ENCODE peak calls at places on chromosomes 13 and 19, in seven cellular contexts. One of them, this sample, is unnamed.
A peak's percentile ranks its signal among the peaks of the same experiment; 100 is the strongest.

GRCh38 chr19:1468274-1469199 is 10.5 kb downstream of the C19orf25 start:
- DNase-seq in glomerular endothelial cell: no peak
- DNase-seq in ascending aorta: no peak
- DNase-seq in activated naive CD4-positive, alpha-beta T cell: no peak
- DNase-seq in H54: no peak
- DNase-seq in activated CD8-positive, alpha-beta memory T cell treated with anti-CD3 and anti-CD28 coated beads for 1 hour: no peak
- DNase-seq in IMR-90: peak; percentile 37
- DNase-seq in this sample: no peak

GRCh38 chr13:100140441-100140840 is 51.5 kb downstream of the PCCA start:
- DNase-seq in ascending aorta: no peak
- DNase-seq in H54: no peak
- DNase-seq in activated CD8-positive, alpha-beta memory T cell treated with anti-CD3 and anti-CD28 coated beads for 1 hour: no peak
- DNase-seq in activated naive CD4-positive, alpha-beta T cell: no peak
- DNase-seq in IMR-90: peak; percentile 23
- DNase-seq in glomerular endothelial cell: no peak
- DNase-seq in this sample: no peak

GRCh38 chr13:111202745-111203144 is 87.6 kb downstream of the ARHGEF7 start:
- DNase-seq in H54: peak; percentile 51
- DNase-seq in ascending aorta: no peak
- DNase-seq in IMR-90: peak; percentile 93
- DNase-seq in activated CD8-positive, alpha-beta memory T cell treated with anti-CD3 and anti-CD28 coated beads for 1 hour: no peak
- DNase-seq in activated naive CD4-positive, alpha-beta T cell: no peak
- DNase-seq in glomerular endothelial cell: peak; percentile 100
- DNase-seq in this sample: peak; percentile 19

GRCh38 chr19:3783660-3784584 is 2.3 kb downstream of the MATK start:
- DNase-seq in ascending aorta: no peak
- DNase-seq in activated CD8-positive, alpha-beta memory T cell treated with anti-CD3 and anti-CD28 coated beads for 1 hour: no peak
- DNase-seq in H54: no peak
- DNase-seq in activated naive CD4-positive, alpha-beta T cell: no peak
- DNase-seq in IMR-90: no peak
- DNase-seq in glomerular endothelial cell: no peak
- DNase-seq in this sample: no peak

GRCh38 chr19:47353307-47353712 is 4.2 kb downstream of the DHX34 start:
- DNase-seq in IMR-90: no peak
- DNase-seq in activated naive CD4-positive, alpha-beta T cell: no peak
- DNase-seq in ascending aorta: no peak
- DNase-seq in glomerular endothelial cell: no peak
- DNase-seq in activated CD8-positive, alpha-beta memory T cell treated with anti-CD3 and anti-CD28 coated beads for 1 hour: no peak
- DNase-seq in H54: no peak
- DNase-seq in this sample: no peak

GRCh38 chr13:97749174-97749573 is 204.3 kb upstream of the IPO5 start:
- DNase-seq in IMR-90: peak; percentile 1
- DNase-seq in ascending aorta: no peak
- DNase-seq in activated naive CD4-positive, alpha-beta T cell: no peak
- DNase-seq in glomerular endothelial cell: no peak
- DNase-seq in H54: peak; percentile 28
- DNase-seq in activated CD8-positive, alpha-beta memory T cell treated with anti-CD3 and anti-CD28 coated beads for 1 hour: no peak
- DNase-seq in this sample: no peak

GRCh38 chr13:110023729-110024645 is 237.6 kb upstream of the IRS2 start:
- DNase-seq in activated naive CD4-positive, alpha-beta T cell: no peak
- DNase-seq in ascending aorta: peak; percentile 30
- DNase-seq in H54: no peak
- DNase-seq in glomerular endothelial cell: no peak
- DNase-seq in activated CD8-positive, alpha-beta memory T cell treated with anti-CD3 and anti-CD28 coated beads for 1 hour: no peak
- DNase-seq in IMR-90: peak; percentile 68
- DNase-seq in this sample: no peak

GRCh38 chr19:16327911-16328823 is 3.5 kb downstream of the KLF2 start:
- DNase-seq in glomerular endothelial cell: no peak
- DNase-seq in H54: no peak
- DNase-seq in activated CD8-positive, alpha-beta memory T cell treated with anti-CD3 and anti-CD28 coated beads for 1 hour: no peak
- DNase-seq in ascending aorta: peak; percentile 80
- DNase-seq in IMR-90: peak; percentile 86
- DNase-seq in activated naive CD4-positive, alpha-beta T cell: no peak
- DNase-seq in this sample: peak; percentile 63

GRCh38 chr19:41940443-41941409 is 12.5 kb upstream of the ERFL start:
- DNase-seq in ascending aorta: no peak
- DNase-seq in glomerular endothelial cell: no peak
- DNase-seq in H54: no peak
- DNase-seq in IMR-90: no peak
- DNase-seq in activated naive CD4-positive, alpha-beta T cell: no peak
- DNase-seq in activated CD8-positive, alpha-beta memory T cell treated with anti-CD3 and anti-CD28 coated beads for 1 hour: no peak
- DNase-seq in this sample: no peak

GRCh38 chr19:42132030-42132628 is at the start of gene POU2F2:
- DNase-seq in ascending aorta: peak; percentile 40
- DNase-seq in glomerular endothelial cell: no peak
- DNase-seq in activated naive CD4-positive, alpha-beta T cell: peak; percentile 68
- DNase-seq in IMR-90: no peak
- DNase-seq in H54: no peak
- DNase-seq in activated CD8-positive, alpha-beta memory T cell treated with anti-CD3 and anti-CD28 coated beads for 1 hour: peak; percentile 78
- DNase-seq in this sample: peak; percentile 66

GRCh38 chr13:25375727-25376358 is 4.1 kb downstream of the ATP8A2 start:
- DNase-seq in H54: peak; percentile 35
- DNase-seq in ascending aorta: no peak
- DNase-seq in activated naive CD4-positive, alpha-beta T cell: no peak
- DNase-seq in activated CD8-positive, alpha-beta memory T cell treated with anti-CD3 and anti-CD28 coated beads for 1 hour: no peak
- DNase-seq in IMR-90: peak; percentile 31
- DNase-seq in glomerular endothelial cell: peak; percentile 7
- DNase-seq in this sample: no peak

GRCh38 chr13:113935081-113935511 is 38.8 kb downstream of the C13orf46 start:
- DNase-seq in activated naive CD4-positive, alpha-beta T cell: no peak
- DNase-seq in activated CD8-positive, alpha-beta memory T cell treated with anti-CD3 and anti-CD28 coated beads for 1 hour: no peak
- DNase-seq in H54: no peak
- DNase-seq in IMR-90: no peak
- DNase-seq in ascending aorta: no peak
- DNase-seq in glomerular endothelial cell: no peak
- DNase-seq in this sample: no peak

GRCh38 chr13:95411641-95412040 is 110.4 kb upstream of the ABCC4 start:
- DNase-seq in IMR-90: no peak
- DNase-seq in activated naive CD4-positive, alpha-beta T cell: no peak
- DNase-seq in ascending aorta: no peak
- DNase-seq in H54: no peak
- DNase-seq in activated CD8-positive, alpha-beta memory T cell treated with anti-CD3 and anti-CD28 coated beads for 1 hour: no peak
- DNase-seq in glomerular endothelial cell: no peak
- DNase-seq in this sample: no peak

GRCh38 chr13:61417171-61417570 is 1.5 kb upstream of the PCDH20 start:
- DNase-seq in activated naive CD4-positive, alpha-beta T cell: no peak
- DNase-seq in ascending aorta: no peak
- DNase-seq in IMR-90: no peak
- DNase-seq in glomerular endothelial cell: no peak
- DNase-seq in H54: no peak
- DNase-seq in activated CD8-positive, alpha-beta memory T cell treated with anti-CD3 and anti-CD28 coated beads for 1 hour: no peak
- DNase-seq in this sample: no peak

GRCh38 chr19:438416-438958 is 22.3 kb downstream of the SHC2 start:
- DNase-seq in activated CD8-positive, alpha-beta memory T cell treated with anti-CD3 and anti-CD28 coated beads for 1 hour: no peak
- DNase-seq in activated naive CD4-positive, alpha-beta T cell: no peak
- DNase-seq in H54: no peak
- DNase-seq in IMR-90: no peak
- DNase-seq in glomerular endothelial cell: no peak
- DNase-seq in ascending aorta: no peak
- DNase-seq in this sample: no peak

GRCh38 chr13:112962911-112963625 is 5.9 kb upstream of the MCF2L start:
- DNase-seq in H54: no peak
- DNase-seq in ascending aorta: no peak
- DNase-seq in activated naive CD4-positive, alpha-beta T cell: no peak
- DNase-seq in activated CD8-positive, alpha-beta memory T cell treated with anti-CD3 and anti-CD28 coated beads for 1 hour: no peak
- DNase-seq in IMR-90: no peak
- DNase-seq in glomerular endothelial cell: no peak
- DNase-seq in this sample: no peak

GRCh38 chr19:3516675-3517207 is 10.6 kb downstream of the FZR1 start:
- DNase-seq in glomerular endothelial cell: no peak
- DNase-seq in H54: no peak
- DNase-seq in activated naive CD4-positive, alpha-beta T cell: no peak
- DNase-seq in IMR-90: no peak
- DNase-seq in activated CD8-positive, alpha-beta memory T cell treated with anti-CD3 and anti-CD28 coated beads for 1 hour: peak; percentile 16
- DNase-seq in ascending aorta: no peak
- DNase-seq in this sample: no peak

GRCh38 chr13:73717632-73718031 is 416.6 kb downstream of the KLF12 start:
- DNase-seq in activated naive CD4-positive, alpha-beta T cell: no peak
- DNase-seq in H54: no peak
- DNase-seq in glomerular endothelial cell: peak; percentile 16
- DNase-seq in ascending aorta: no peak
- DNase-seq in IMR-90: peak; percentile 69
- DNase-seq in activated CD8-positive, alpha-beta memory T cell treated with anti-CD3 and anti-CD28 coated beads for 1 hour: no peak
- DNase-seq in this sample: no peak

GRCh38 chr19:45440873-45441654 is 17.3 kb upstream of the ERCC1 start:
- DNase-seq in glomerular endothelial cell: no peak
- DNase-seq in IMR-90: peak; percentile 57
- DNase-seq in H54: no peak
- DNase-seq in ascending aorta: no peak
- DNase-seq in activated naive CD4-positive, alpha-beta T cell: no peak
- DNase-seq in activated CD8-positive, alpha-beta memory T cell treated with anti-CD3 and anti-CD28 coated beads for 1 hour: no peak
- DNase-seq in this sample: no peak

GRCh38 chr19:4649392-4650094 is 10.2 kb downstream of the TNFAIP8L1 start:
- DNase-seq in activated naive CD4-positive, alpha-beta T cell: no peak
- DNase-seq in activated CD8-positive, alpha-beta memory T cell treated with anti-CD3 and anti-CD28 coated beads for 1 hour: no peak
- DNase-seq in glomerular endothelial cell: no peak
- DNase-seq in ascending aorta: no peak
- DNase-seq in IMR-90: no peak
- DNase-seq in H54: no peak
- DNase-seq in this sample: no peak

GRCh38 chr13:100506154-100506553 is 82.4 kb downstream of the GGACT start:
- DNase-seq in H54: no peak
- DNase-seq in IMR-90: no peak
- DNase-seq in ascending aorta: no peak
- DNase-seq in activated CD8-positive, alpha-beta memory T cell treated with anti-CD3 and anti-CD28 coated beads for 1 hour: no peak
- DNase-seq in glomerular endothelial cell: no peak
- DNase-seq in activated naive CD4-positive, alpha-beta T cell: no peak
- DNase-seq in this sample: no peak

GRCh38 chr19:42010245-42011126 is 16.5 kb upstream of the ATP1A3 start:
- DNase-seq in ascending aorta: no peak
- DNase-seq in IMR-90: peak; percentile 60
- DNase-seq in glomerular endothelial cell: no peak
- DNase-seq in activated CD8-positive, alpha-beta memory T cell treated with anti-CD3 and anti-CD28 coated beads for 1 hour: no peak
- DNase-seq in H54: no peak
- DNase-seq in activated naive CD4-positive, alpha-beta T cell: no peak
- DNase-seq in this sample: no peak

GRCh38 chr19:39645800-39646411 is 9.8 kb upstream of the LGALS16 start:
- DNase-seq in activated CD8-positive, alpha-beta memory T cell treated with anti-CD3 and anti-CD28 coated beads for 1 hour: no peak
- DNase-seq in activated naive CD4-positive, alpha-beta T cell: no peak
- DNase-seq in IMR-90: peak; percentile 15
- DNase-seq in H54: no peak
- DNase-seq in glomerular endothelial cell: peak; percentile 4
- DNase-seq in ascending aorta: no peak
- DNase-seq in this sample: no peak

GRCh38 chr19:6292006-6292405 is 12.2 kb upstream of the MLLT1 start:
- DNase-seq in IMR-90: no peak
- DNase-seq in activated naive CD4-positive, alpha-beta T cell: no peak
- DNase-seq in ascending aorta: no peak
- DNase-seq in glomerular endothelial cell: no peak
- DNase-seq in activated CD8-positive, alpha-beta memory T cell treated with anti-CD3 and anti-CD28 coated beads for 1 hour: no peak
- DNase-seq in H54: no peak
- DNase-seq in this sample: no peak

GRCh38 chr13:63436288-63436687 is 2020.6 kb upstream of the PCDH20 start:
- DNase-seq in H54: no peak
- DNase-seq in IMR-90: no peak
- DNase-seq in activated naive CD4-positive, alpha-beta T cell: no peak
- DNase-seq in activated CD8-positive, alpha-beta memory T cell treated with anti-CD3 and anti-CD28 coated beads for 1 hour: no peak
- DNase-seq in ascending aorta: no peak
- DNase-seq in glomerular endothelial cell: no peak
- DNase-seq in this sample: no peak

GRCh38 chr13:73076013-73076412 is 17.2 kb downstream of the KLF5 start:
- DNase-seq in ascending aorta: no peak
- DNase-seq in H54: no peak
- DNase-seq in activated CD8-positive, alpha-beta memory T cell treated with anti-CD3 and anti-CD28 coated beads for 1 hour: no peak
- DNase-seq in IMR-90: peak; percentile 27
- DNase-seq in activated naive CD4-positive, alpha-beta T cell: no peak
- DNase-seq in glomerular endothelial cell: no peak
- DNase-seq in this sample: no peak

GRCh38 chr13:25217023-25217909 is 45.2 kb upstream of the AMER2 start:
- DNase-seq in activated naive CD4-positive, alpha-beta T cell: no peak
- DNase-seq in IMR-90: peak; percentile 70
- DNase-seq in glomerular endothelial cell: no peak
- DNase-seq in ascending aorta: no peak
- DNase-seq in activated CD8-positive, alpha-beta memory T cell treated with anti-CD3 and anti-CD28 coated beads for 1 hour: no peak
- DNase-seq in H54: peak; percentile 11
- DNase-seq in this sample: no peak

GRCh38 chr13:108003626-108004025 is 211.7 kb downstream of the LIG4 start:
- DNase-seq in activated naive CD4-positive, alpha-beta T cell: no peak
- DNase-seq in IMR-90: no peak
- DNase-seq in activated CD8-positive, alpha-beta memory T cell treated with anti-CD3 and anti-CD28 coated beads for 1 hour: no peak
- DNase-seq in ascending aorta: no peak
- DNase-seq in H54: no peak
- DNase-seq in glomerular endothelial cell: no peak
- DNase-seq in this sample: no peak

GRCh38 chr19:6062274-6062673 is 48.0 kb downstream of the RFX2 start:
- DNase-seq in glomerular endothelial cell: peak; percentile 96
- DNase-seq in IMR-90: no peak
- DNase-seq in activated CD8-positive, alpha-beta memory T cell treated with anti-CD3 and anti-CD28 coated beads for 1 hour: no peak
- DNase-seq in activated naive CD4-positive, alpha-beta T cell: no peak
- DNase-seq in ascending aorta: peak; percentile 40
- DNase-seq in H54: no peak
- DNase-seq in this sample: peak; percentile 85

This sample was measured in GDM1.